ENCODE peak calls at places on chromosomes 7 and 10, in nine cellular contexts. D is activated naive CD8-positive, alpha-beta T cell treated with anti-CD3 and anti-CD28 coated beads for 36 hours; X is cerebellar cortex; Y is AG09309; R is cardiac fibroblast; N is HepG2; L is keratinocyte; S is skeletal muscle cell; W is activated CD4-positive, CD25-positive, alpha-beta regulatory T cell. B is an unnamed sample.

GRCh38 chr7:69826283-69826682 is 228.0 kb downstream of the AUTS2 start:
- DNase-seq in N (no peak), Y (no peak), X (no peak), L (no peak), W (no peak), S (no peak), R (no peak), D (no peak), B (no peak)

GRCh38 chr10:116688241-116688711 is 54.1 kb downstream of the HSPA12A start:
- DNase-seq in X (no peak), D (no peak), S (peak; percentile 30), W (no peak), R (peak; percentile 66), Y (no peak), L (no peak), N (no peak), B (no peak)

GRCh38 chr7:33636359-33636758 is 269.0 kb upstream of the BMPER start:
- DNase-seq in Y (no peak), N (no peak), R (no peak), L (no peak), S (no peak), D (no peak), W (no peak), X (no peak), B (no peak)

GRCh38 chr7:111518264-111518663 is 44.0 kb downstream of the IMMP2L start:
- DNase-seq in W (no peak), X (no peak), N (no peak), D (no peak), R (no peak), Y (no peak), L (no peak), S (no peak), B (no peak)

GRCh38 chr7:23654508-23654907 is 25.5 kb upstream of the FAM221A start:
- DNase-seq in X (peak; percentile 26), L (no peak), N (peak; percentile 15), S (no peak), R (peak; percentile 47), W (no peak), Y (no peak), D (no peak), B (no peak)

GRCh38 chr7:118214051-118214832 is 10.3 kb upstream of the ANKRD7 start:
- DNase-seq in D (peak; percentile 88), N (no peak), L (peak; percentile 21), W (peak; percentile 21), R (peak; percentile 78), S (peak; percentile 55), X (peak; percentile 81), Y (peak; percentile 3), B (peak; percentile 33)

GRCh38 chr10:120761951-120762350 is 89.2 kb upstream of the WDR11 start:
- DNase-seq in S (no peak), X (no peak), R (no peak), W (no peak), N (no peak), Y (no peak), D (no peak), L (no peak), B (no peak)

GRCh38 chr10:25707541-25707940 is 226.5 kb upstream of the MYO3A start:
- DNase-seq in W (no peak), R (no peak), X (no peak), N (no peak), L (no peak), Y (no peak), S (no peak), D (no peak), B (no peak)

GRCh38 chr10:90462761-90463160 is 395.1 kb downstream of the HTR7 start:
- DNase-seq in S (peak; percentile 56), Y (peak; percentile 16), N (no peak), D (no peak), W (no peak), R (peak; percentile 38), L (no peak), X (no peak), B (no peak)

GRCh38 chr10:32957341-32958084 is 517 bp downstream of the ITGB1 start:
- DNase-seq in W (peak; percentile 6), S (no peak), N (no peak), L (no peak), X (peak; percentile 42), D (peak; percentile 58), R (peak; percentile 31), Y (no peak), B (no peak)

GRCh38 chr7:1748774-1749173 is 78.7 kb downstream of the ELFN1 start:
- DNase-seq in X (no peak), R (no peak), W (no peak), D (no peak), S (no peak), Y (no peak), N (no peak), L (no peak), B (no peak)

GRCh38 chr7:46522354-46522906 is 601.4 kb upstream of the IGFBP3 start:
- DNase-seq in S (no peak), W (no peak), L (no peak), D (no peak), N (no peak), Y (no peak), R (no peak), X (no peak), B (no peak)

GRCh38 chr7:91843831-91844230 is 36.7 kb downstream of the MTERF1 start:
- DNase-seq in W (no peak), S (no peak), Y (no peak), X (no peak), D (no peak), R (no peak), L (no peak), N (no peak), B (no peak)

GRCh38 chr10:90227259-90227658 is 525.9 kb downstream of the KIF20B start:
- DNase-seq in S (peak; percentile 81), N (no peak), L (peak; percentile 90), R (peak; percentile 84), X (no peak), Y (peak; percentile 4), W (no peak), D (peak; percentile 47), B (no peak)

GRCh38 chr10:72952189-72952900 is 2.3 kb downstream of the PLA2G12B start:
- DNase-seq in N (peak; percentile 16), W (no peak), X (no peak), S (no peak), D (no peak), Y (no peak), R (no peak), L (no peak), B (no peak)

GRCh38 chr7:7808156-7808555 is 89.7 kb upstream of the RPA3 start:
- DNase-seq in S (peak; percentile 62), L (no peak), R (peak; percentile 79), W (no peak), N (no peak), X (no peak), D (no peak), Y (no peak), B (no peak)

GRCh38 chr7:25565949-25566348 is 337.7 kb upstream of the NPVF start:
- DNase-seq in L (no peak), D (peak; percentile 47), N (peak; percentile 50), S (peak; percentile 8), X (peak; percentile 82), Y (peak; percentile 29), R (peak; percentile 78), W (peak; percentile 40), B (peak; percentile 28)

GRCh38 chr10:35903021-35903420 is 260.9 kb upstream of the FZD8 start:
- DNase-seq in N (no peak), L (no peak), R (no peak), X (no peak), Y (no peak), W (no peak), D (no peak), S (no peak), B (no peak)

GRCh38 chr10:28810062-28810870 is 132.9 kb downstream of the BAMBI start:
- DNase-seq in Y (no peak), X (no peak), R (peak; percentile 23), W (no peak), D (no peak), L (no peak), N (no peak), S (no peak), B (no peak)

GRCh38 chr7:136869991-136870798 is 1.7 kb downstream of the CHRM2 start:
- DNase-seq in S (no peak), R (peak; percentile 9), W (no peak), X (no peak), Y (no peak), D (no peak), N (no peak), L (no peak), B (no peak)

GRCh38 chr7:98235901-98236300 is 16.1 kb downstream of the TECPR1 start:
- DNase-seq in W (no peak), X (no peak), N (no peak), S (no peak), Y (no peak), D (no peak), L (no peak), R (no peak), B (no peak)

GRCh38 chr7:111711426-111712065 is 149.3 kb upstream of the IMMP2L start:
- DNase-seq in D (no peak), Y (no peak), S (no peak), W (no peak), N (no peak), L (no peak), X (no peak), R (peak; percentile 25), B (no peak)

GRCh38 chr10:76675951-76676587 is 961.5 kb downstream of the KCNMA1 start:
- DNase-seq in R (peak; percentile 7), S (no peak), L (no peak), X (peak; percentile 17), Y (peak; percentile 32), W (no peak), N (no peak), D (no peak), B (no peak)

GRCh38 chr10:74048433-74048832 is 50.5 kb downstream of the VCL start:
- DNase-seq in Y (no peak), X (no peak), N (no peak), D (no peak), S (no peak), W (no peak), L (no peak), R (no peak), B (no peak)

GRCh38 chr7:2956526-2957368 is 86.9 kb downstream of the CARD11 start:
- DNase-seq in R (peak; percentile 69), Y (no peak), D (peak; percentile 61), W (peak; percentile 10), L (peak; percentile 76), N (no peak), S (peak; percentile 8), X (no peak), B (no peak)

GRCh38 chr7:21962677-21963076 is 17.0 kb upstream of the CDCA7L start:
- DNase-seq in R (no peak), Y (no peak), S (no peak), L (no peak), N (no peak), X (no peak), W (no peak), D (no peak), B (no peak)

GRCh38 chr10:59894114-59894513 is 12.2 kb downstream of the CCDC6 start:
- DNase-seq in Y (peak; percentile 58), N (no peak), L (no peak), W (no peak), S (peak; percentile 48), R (peak; percentile 72), X (peak; percentile 95), D (no peak), B (no peak)

GRCh38 chr10:125980521-125980920 is 84.2 kb downstream of the FANK1 start:
- DNase-seq in D (no peak), L (no peak), Y (no peak), W (no peak), X (peak; percentile 42), N (no peak), S (no peak), R (no peak), B (no peak)

GRCh38 chr10:101601541-101601940 is 13.4 kb downstream of the DPCD start:
- DNase-seq in L (no peak), Y (no peak), W (no peak), N (no peak), S (no peak), D (no peak), R (no peak), X (no peak), B (no peak)

GRCh38 chr10:92689663-92690210 is at the start of gene HHEX:
- DNase-seq in W (no peak), X (no peak), R (peak; percentile 58), L (no peak), N (peak; percentile 56), S (no peak), D (peak; percentile 40), Y (no peak), B (no peak)

GRCh38 chr7:47045592-47045991 is 536.3 kb downstream of the TNS3 start:
- DNase-seq in D (no peak), S (peak; percentile 69), L (no peak), R (peak; percentile 65), W (no peak), X (no peak), Y (no peak), N (no peak), B (no peak)